ENCODE peak calls at places on chromosomes 2 and 18, in six cellular contexts. U is uterus, B is dorsolateral prefrontal cortex, E is heart right ventricle, Y is tibial nerve, Z is upper lobe of right lung. L is an unnamed sample.
A peak's percentile ranks its signal among the peaks of the same experiment; 100 is the strongest.

GRCh38 chr2:197822333-197822732 is 17.9 kb downstream of the PLCL1 start:
- DNase-seq in U (no peak), B (no peak), E (no peak), Y (no peak), Z (no peak), L (no peak)

GRCh38 chr18:37612519-37612918 is 46.9 kb upstream of the CELF4 start:
- DNase-seq in U (no peak), B (no peak), E (no peak), Y (no peak), Z (no peak), L (no peak)

GRCh38 chr2:122710049-122710448 is 954.6 kb downstream of the TSN start:
- DNase-seq in U (no peak), B (no peak), E (no peak), Y (no peak), Z (no peak), L (no peak)

GRCh38 chr2:172256886-172257285 is 154.2 kb upstream of the DLX2 start:
- DNase-seq in U (no peak), B (no peak), E (no peak), Y (no peak), Z (no peak), L (no peak)

GRCh38 chr2:49619804-49620203 is 465.5 kb upstream of the FSHR start:
- DNase-seq in U (no peak), B (no peak), E (no peak), Y (no peak), Z (no peak), L (no peak)

GRCh38 chr2:236178921-236179652 is 10.9 kb upstream of the GBX2 start:
- DNase-seq in U (no peak), B (no peak), E (no peak), Y (no peak), Z (no peak), L (no peak)

GRCh38 chr2:43266692-43267091 is 40.3 kb upstream of the ZFP36L2 start:
- DNase-seq in U (peak; percentile 48), B (no peak), E (peak; percentile 54), Y (peak; percentile 58), Z (peak; percentile 82), L (peak; percentile 77)

GRCh38 chr2:26914286-26914962 is 56.0 kb upstream of the MAPRE3 start:
- DNase-seq in U (no peak), B (no peak), E (no peak), Y (no peak), Z (no peak), L (no peak)

GRCh38 chr2:134127496-134127895 is 126.4 kb upstream of the MGAT5 start:
- DNase-seq in U (no peak), B (no peak), E (no peak), Y (no peak), Z (no peak), L (no peak)

GRCh38 chr2:160205511-160205910 is 5.4 kb upstream of the ITGB6 start:
- DNase-seq in U (peak; percentile 64), B (no peak), E (no peak), Y (no peak), Z (peak; percentile 69), L (peak; percentile 75)

GRCh38 chr18:59345556-59345955 is 13.5 kb downstream of the LMAN1 start:
- DNase-seq in U (no peak), B (no peak), E (no peak), Y (no peak), Z (no peak), L (no peak)

GRCh38 chr2:176999331-176999730 is 213.3 kb upstream of the HNRNPA3 start:
- DNase-seq in U (no peak), B (no peak), E (peak; percentile 5), Y (peak; percentile 27), Z (no peak), L (no peak)

GRCh38 chr2:156157670-156158069 is 174.9 kb downstream of the NR4A2 start:
- DNase-seq in U (no peak), B (no peak), E (no peak), Y (no peak), Z (no peak), L (no peak)

GRCh38 chr18:58754544-58755068 is 83.3 kb downstream of the MALT1 start:
- DNase-seq in U (no peak), B (no peak), E (peak; percentile 36), Y (no peak), Z (peak; percentile 72), L (peak; percentile 59)

GRCh38 chr18:35153609-35154273 is 87.1 kb upstream of the ZNF397 start:
- DNase-seq in U (no peak), B (no peak), E (no peak), Y (no peak), Z (no peak), L (no peak)

GRCh38 chr2:70921839-70922590 is 13.7 kb upstream of the ATP6V1B1 start:
- DNase-seq in U (no peak), B (no peak), E (no peak), Y (no peak), Z (no peak), L (no peak)

DNA sequence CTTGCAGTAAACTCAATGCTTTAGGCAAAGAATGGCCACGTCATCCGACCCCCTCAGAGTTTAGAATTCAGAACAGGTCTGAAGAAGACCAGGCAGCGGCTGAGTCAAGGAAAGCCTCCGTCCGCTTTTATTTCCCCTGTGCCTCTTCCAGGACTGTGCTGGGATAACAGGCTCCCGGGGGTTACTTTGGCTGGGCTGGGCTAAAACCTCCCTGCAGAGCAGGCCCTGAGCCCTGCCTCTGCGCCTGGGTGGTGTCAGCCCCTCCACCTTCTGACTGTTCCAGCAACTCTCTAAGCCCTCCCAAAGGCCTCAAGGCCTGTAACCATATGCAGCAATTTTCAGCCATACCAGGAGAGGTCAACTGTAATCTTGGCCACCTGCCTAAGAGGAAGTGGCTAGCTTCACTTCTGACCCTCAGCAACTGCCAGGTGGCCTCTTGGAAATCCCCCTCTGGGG is 166.5 kb downstream of the RPIA start:
- DNase-seq in U (no peak), B (no peak), E (peak; percentile 26), Y (no peak), Z (no peak), L (no peak)
- H3K27ac ChIP-seq in U (no peak overlapping the region), B (no peak overlapping the region), E (no peak overlapping the region), Y (no peak overlapping the region), Z (no peak overlapping the region), L (no peak overlapping the region)

GRCh38 chr2:67842375-67842959 is 220.3 kb downstream of the C1D start:
- DNase-seq in U (no peak), B (no peak), E (no peak), Y (no peak), Z (no peak), L (no peak)
- TF ChIP-seq CTCF in U (no peak), B (no peak), E (no peak), Y (no peak), Z (no peak), L (no peak)

GRCh38 chr2:54984476-54984875 is 65.8 kb downstream of the RTN4 start:
- DNase-seq in U (no peak), B (no peak), E (no peak), Y (no peak), Z (no peak), L (no peak)
- H3K27ac ChIP-seq in U (no peak overlapping the region), B (no peak overlapping the region), E (no peak overlapping the region), Y (no peak overlapping the region), Z (no peak overlapping the region), L (peak overlapping the region; percentile 95)

GRCh38 chr2:165901996-165902395 is 51.6 kb downstream of the TTC21B start:
- DNase-seq in U (no peak), B (no peak), E (no peak), Y (no peak), Z (no peak), L (no peak)

GRCh38 chr2:165901595-165901994 is 52.0 kb downstream of the TTC21B start:
- DNase-seq in U (no peak), B (no peak), E (no peak), Y (no peak), Z (no peak), L (no peak)

GRCh38 chr2:165905269-165905668 is 48.3 kb downstream of the TTC21B start:
- DNase-seq in U (no peak), B (no peak), E (no peak), Y (no peak), Z (no peak), L (no peak)

GRCh38 chr2:165903406-165903805 is 50.2 kb downstream of the TTC21B start:
- DNase-seq in U (no peak), B (no peak), E (no peak), Y (no peak), Z (no peak), L (no peak)

GRCh38 chr2:165902929-165903328 is 50.6 kb downstream of the TTC21B start:
- DNase-seq in U (no peak), B (no peak), E (no peak), Y (no peak), Z (no peak), L (no peak)
- TF ChIP-seq CTCF in U (no peak), B (no peak), E (no peak), Y (no peak), Z (peak; percentile 22), L (no peak)

GRCh38 chr2:30488012-30488659 is 41.1 kb downstream of the LCLAT1 start:
- DNase-seq in U (no peak), B (no peak), E (no peak), Y (no peak), Z (no peak), L (no peak)
- H3K27ac ChIP-seq in U (no peak overlapping the region), B (no peak overlapping the region), E (no peak overlapping the region), Y (no peak overlapping the region), Z (peak overlapping the region; percentile 17), L (no peak overlapping the region)

GRCh38 chr18:23300211-23300887 is 152.7 kb upstream of the RIOK3 start:
- DNase-seq in U (no peak), B (no peak), E (no peak), Y (no peak), Z (no peak), L (no peak)
- TF ChIP-seq CTCF in U (no peak), B (no peak), E (no peak), Y (no peak), Z (no peak), L (no peak)

GRCh38 chr2:131064589-131065232 is 28.5 kb downstream of the FAM168B start:
- DNase-seq in U (no peak), B (no peak), E (no peak), Y (no peak), Z (no peak), L (no peak)
- H3K27ac ChIP-seq in U (no peak overlapping the region), B (no peak overlapping the region), E (no peak overlapping the region), Y (no peak overlapping the region), Z (no peak overlapping the region), L (no peak overlapping the region)

DNA sequence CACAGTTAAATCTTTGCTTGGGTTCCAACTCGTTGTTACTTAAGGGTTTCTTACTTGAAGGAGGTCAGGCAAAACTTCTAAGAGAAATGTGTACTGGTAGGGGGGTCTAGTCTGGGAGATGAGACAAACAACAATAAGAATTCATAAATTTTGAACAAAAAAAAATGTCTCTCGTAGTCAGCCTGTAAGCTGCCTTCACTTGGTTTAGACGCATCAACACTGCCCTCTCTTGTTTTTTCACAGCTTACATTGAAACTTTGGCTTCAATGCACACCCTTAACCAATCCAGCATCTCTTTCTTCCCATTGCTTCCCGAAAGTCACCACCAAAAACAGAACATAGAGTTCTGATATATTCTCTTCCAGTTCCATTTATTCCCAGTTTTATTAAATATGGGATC is 576.4 kb upstream of the PIK3C3 start:
- DNase-seq in U (no peak), B (no peak), E (no peak), Y (no peak), Z (no peak), L (no peak)
- TF ChIP-seq CTCF in U (no peak), B (peak; percentile 41), E (no peak), Y (no peak), Z (no peak), L (no peak)

GRCh38 chr18:2846241-2846637 is 567 bp upstream of the EMILIN2 start:
- DNase-seq in U (no peak), B (no peak), E (no peak), Y (no peak), Z (no peak), L (peak; percentile 49)
- H3K27ac ChIP-seq in U (peak overlapping the region; percentile 93), B (no peak overlapping the region), E (no peak overlapping the region), Y (peak overlapping the region; percentile 51), Z (peak overlapping the region; percentile 51), L (peak overlapping the region; percentile 10)

GRCh38 chr2:227862741-227863588 is 8.5 kb upstream of the DAW1 start:
- DNase-seq in U (no peak), B (no peak), E (no peak), Y (peak; percentile 37), Z (no peak), L (peak; percentile 34)
- TF ChIP-seq CTCF in U (no peak), B (no peak), E (no peak), Y (no peak), Z (no peak), L (no peak)